ENCODE peak calls at places on chromosomes 3 and 15, in six cellular contexts. L is LoVo, Q is astrocyte of the cerebellum, I is pancreas, N is ELR, F is lung. D is an unnamed sample.

GRCh38 chr15:48285329-48286214 is 45.7 kb upstream of the DUT start:
- DNase-seq in L (peak; percentile 77), Q (peak; percentile 97), I (no peak), N (peak; percentile 83), F (peak; percentile 59), D (no peak)

GRCh38 chr15:73387507-73388255 is 18.9 kb upstream of the HCN4 start:
- DNase-seq in L (no peak), Q (no peak), I (no peak), N (peak; percentile 50), F (no peak), D (no peak)

GRCh38 chr3:170494766-170495165 is 76.1 kb downstream of the CLDN11 start:
- DNase-seq in L (no peak), Q (no peak), I (no peak), N (no peak), F (no peak), D (no peak)

GRCh38 chr3:168863561-168863960 is 767.8 kb upstream of the GOLIM4 start:
- DNase-seq in L (no peak), Q (no peak), I (no peak), N (no peak), F (no peak), D (no peak)

GRCh38 chr15:73388256-73388781 is 19.6 kb upstream of the HCN4 start:
- DNase-seq in L (peak; percentile 57), Q (peak; percentile 3), I (no peak), N (peak; percentile 81), F (no peak), D (no peak)

GRCh38 chr3:187209501-187209900 is 12.2 kb downstream of the RTP1 start:
- DNase-seq in L (no peak), Q (no peak), I (no peak), N (no peak), F (no peak), D (no peak)

GRCh38 chr3:107927361-107928083 is 163.3 kb downstream of the CD47 start:
- DNase-seq in L (peak; percentile 65), Q (peak; percentile 13), I (peak; percentile 81), N (peak; percentile 88), F (peak; percentile 64), D (no peak)

GRCh38 chr15:73928241-73928579 is 1.9 kb downstream of the LOXL1 start:
- DNase-seq in L (no peak), Q (no peak), I (no peak), N (peak; percentile 26), F (no peak), D (no peak)